ENCODE peak calls at places on chromosomes 6 and 20, in nine cellular contexts. X is transverse colon; E is progenitor cell of endocrine pancreas; U is choroid plexus epithelial cell; H is HFFc6; J is T-helper 1 cell; L is substantia nigra; V is activated naive CD4-positive, alpha-beta T cell treated with anti-CD3 and anti-CD28 coated beads, Interleukin-2, amount 10 ng/mL, durations not matched to agents 7 days and 5 days; Q is GM19239. M is an unnamed sample.

GRCh38 chr6:15547379-15547778 is 115.4 kb downstream of the DTNBP1 start:
- DNase-seq in X (no peak), E (no peak), U (peak; percentile 59), H (no peak), J (no peak), L (no peak), V (no peak), Q (no peak), M (no peak)

GRCh38 chr6:44002591-44003344 is 124.5 kb downstream of the MRPL14 start:
- DNase-seq in X (peak; percentile 70), E (peak; percentile 71), U (peak; percentile 48), H (peak; percentile 7), J (peak; percentile 30), L (no peak), V (peak; percentile 74), Q (peak; percentile 53), M (peak; percentile 91)

GRCh38 chr6:53067307-53067706 is 2.1 kb downstream of the FBXO9 start:
- DNase-seq in X (no peak), E (no peak), U (peak; percentile 34), H (no peak), J (no peak), L (no peak), V (no peak), Q (no peak), M (no peak)

GRCh38 chr6:16354692-16355091 is 116.3 kb downstream of the GMPR start:
- DNase-seq in X (no peak), E (no peak), U (peak; percentile 64), H (no peak), J (no peak), L (no peak), V (no peak), Q (no peak), M (no peak)

GRCh38 chr6:111274593-111275217 is 187.4 kb downstream of the SLC16A10 start:
- DNase-seq in X (no peak), E (no peak), U (no peak), H (no peak), J (no peak), L (no peak), V (no peak), Q (no peak), M (no peak)

GRCh38 chr20:38238834-38239233 is 21.7 kb downstream of the KIAA1755 start:
- DNase-seq in X (no peak), E (no peak), U (no peak), H (no peak), J (no peak), L (no peak), V (no peak), Q (no peak), M (peak; percentile 52)

GRCh38 chr20:35458388-35458787 is 3.0 kb downstream of the CEP250 start:
- DNase-seq in X (no peak), E (no peak), U (no peak), H (no peak), J (no peak), L (no peak), V (no peak), Q (no peak), M (no peak)

GRCh38 chr20:20235681-20236080 is 132.2 kb upstream of the INSM1 start:
- DNase-seq in X (no peak), E (no peak), U (no peak), H (no peak), J (no peak), L (no peak), V (no peak), Q (no peak), M (no peak)

GRCh38 chr6:135012764-135013163 is 41.9 kb downstream of the HBS1L start:
- DNase-seq in X (no peak), E (no peak), U (peak; percentile 64), H (peak; percentile 60), J (no peak), L (no peak), V (no peak), Q (no peak), M (no peak)

GRCh38 chr6:13508711-13509705 is 21.6 kb upstream of the GFOD1 start:
- DNase-seq in X (no peak), E (no peak), U (peak; percentile 72), H (peak; percentile 63), J (no peak), L (no peak), V (no peak), Q (no peak), M (no peak)

GRCh38 chr6:32413427-32414047 is 6.6 kb upstream of the BTNL2 start:
- DNase-seq in X (peak; percentile 84), E (peak; percentile 74), U (peak; percentile 86), H (peak; percentile 52), J (peak; percentile 83), L (peak; percentile 58), V (peak; percentile 90), Q (peak; percentile 46), M (peak; percentile 88)

GRCh38 chr20:37673429-37673828 is 20.4 kb upstream of the CTNNBL1 start:
- DNase-seq in X (no peak), E (no peak), U (no peak), H (no peak), J (no peak), L (no peak), V (no peak), Q (no peak), M (no peak)

GRCh38 chr6:45614488-45615285 is 237.0 kb upstream of the SUPT3H start:
- DNase-seq in X (no peak), E (no peak), U (peak; percentile 27), H (no peak), J (no peak), L (no peak), V (no peak), Q (no peak), M (no peak)

GRCh38 chr20:62875419-62876355 is 14.1 kb upstream of the TCFL5 start:
- DNase-seq in X (peak; percentile 78), E (peak; percentile 62), U (peak; percentile 82), H (peak; percentile 77), J (no peak), L (peak; percentile 47), V (no peak), Q (no peak), M (peak; percentile 90)

GRCh38 chr20:61524956-61525666 is 273.1 kb downstream of the CDH4 start:
- DNase-seq in X (no peak), E (no peak), U (no peak), H (no peak), J (no peak), L (no peak), V (no peak), Q (no peak), M (no peak)

GRCh38 chr20:58406422-58407001 is 17.5 kb downstream of the VAPB start:
- DNase-seq in X (no peak), E (no peak), U (peak; percentile 16), H (no peak), J (no peak), L (no peak), V (no peak), Q (no peak), M (no peak)

GRCh38 chr6:131979515-131980337 is 28.6 kb upstream of the CCN2 start:
- DNase-seq in X (no peak), E (no peak), U (peak; percentile 98), H (peak; percentile 83), J (no peak), L (no peak), V (no peak), Q (no peak), M (no peak)

GRCh38 chr6:157092736-157093135 is 230.6 kb downstream of the TMEM242 start:
- DNase-seq in X (no peak), E (no peak), U (no peak), H (no peak), J (no peak), L (no peak), V (no peak), Q (no peak), M (no peak)